ENCODE peak calls at places on chromosomes 3 and 15, in six cellular contexts. One of them, this sample, is unnamed. For H3K4me1, the result is how much of the 10 kb centered on the place peaks cover.

GRCh38 chr3:40366203-40367162 is 20.5 kb upstream of the ENTPD3 start:
- DNase-seq in transverse colon: no peak
- DNase-seq in PC-9: no peak
- DNase-seq in hepatocyte: no peak
- DNase-seq in left ventricle myocardium inferior: no peak
- DNase-seq in cardiac muscle cell: no peak
- DNase-seq in this sample: no peak

GRCh38 chr3:170522171-170522570 is 63.7 kb downstream of the SLC7A14 start:
- DNase-seq in transverse colon: no peak
- DNase-seq in PC-9: no peak
- DNase-seq in hepatocyte: no peak
- DNase-seq in left ventricle myocardium inferior: no peak
- DNase-seq in cardiac muscle cell: no peak
- DNase-seq in this sample: no peak

GRCh38 chr3:65107174-65107573 is 419.4 kb upstream of the ADAMTS9 start:
- DNase-seq in transverse colon: no peak
- DNase-seq in PC-9: no peak
- DNase-seq in hepatocyte: peak
- DNase-seq in left ventricle myocardium inferior: no peak
- DNase-seq in cardiac muscle cell: no peak
- DNase-seq in this sample: no peak

GRCh38 chr3:53044371-53045106 is 1.3 kb downstream of the SFMBT1 start:
- DNase-seq in transverse colon: peak
- DNase-seq in PC-9: no peak
- DNase-seq in hepatocyte: peak
- DNase-seq in left ventricle myocardium inferior: no peak
- DNase-seq in cardiac muscle cell: no peak
- DNase-seq in this sample: no peak

GRCh38 chr15:83559310-83559966 is 94.5 kb upstream of the ADAMTSL3 start:
- DNase-seq in transverse colon: peak
- DNase-seq in PC-9: peak
- DNase-seq in hepatocyte: peak
- DNase-seq in left ventricle myocardium inferior: no peak
- DNase-seq in cardiac muscle cell: peak
- DNase-seq in this sample: peak

GRCh38 chr15:68650901-68651709 is 72.3 kb downstream of the CORO2B start:
- DNase-seq in transverse colon: peak
- DNase-seq in PC-9: no peak
- DNase-seq in hepatocyte: peak
- DNase-seq in left ventricle myocardium inferior: no peak
- DNase-seq in cardiac muscle cell: peak
- DNase-seq in this sample: no peak

GRCh38 chr3:164080208-164080607 is 998.1 kb downstream of the SI start:
- DNase-seq in transverse colon: no peak
- DNase-seq in PC-9: no peak
- DNase-seq in hepatocyte: no peak
- DNase-seq in left ventricle myocardium inferior: no peak
- DNase-seq in cardiac muscle cell: no peak
- DNase-seq in this sample: no peak

GRCh38 chr15:93035953-93036810 is 52.8 kb downstream of the RGMA start:
- DNase-seq in transverse colon: no peak
- DNase-seq in PC-9: no peak
- DNase-seq in hepatocyte: peak
- DNase-seq in left ventricle myocardium inferior: no peak
- DNase-seq in cardiac muscle cell: peak
- DNase-seq in this sample: no peak

GRCh38 chr15:27850050-27850449 is 249.1 kb downstream of the OCA2 start:
- DNase-seq in transverse colon: no peak
- DNase-seq in PC-9: no peak
- DNase-seq in hepatocyte: no peak
- DNase-seq in left ventricle myocardium inferior: no peak
- DNase-seq in cardiac muscle cell: no peak
- DNase-seq in this sample: peak

GRCh38 chr3:177126015-177126773 is 71.1 kb downstream of the TBL1XR1 start:
- DNase-seq in transverse colon: no peak
- DNase-seq in PC-9: no peak
- DNase-seq in hepatocyte: no peak
- DNase-seq in left ventricle myocardium inferior: no peak
- DNase-seq in cardiac muscle cell: no peak
- DNase-seq in this sample: no peak

GRCh38 chr3:48661501-48662139 is 1.1 kb downstream of the CELSR3 start:
- DNase-seq in transverse colon: peak
- DNase-seq in PC-9: no peak
- DNase-seq in hepatocyte: peak
- DNase-seq in left ventricle myocardium inferior: peak
- DNase-seq in cardiac muscle cell: peak
- DNase-seq in this sample: peak

GRCh38 chr3:56339671-56340070 is 128.6 kb downstream of the ERC2 start:
- DNase-seq in transverse colon: no peak
- DNase-seq in PC-9: no peak
- DNase-seq in hepatocyte: no peak
- DNase-seq in left ventricle myocardium inferior: no peak
- DNase-seq in cardiac muscle cell: peak
- DNase-seq in this sample: no peak

GRCh38 chr3:185827595-185828344 is 2.9 kb upstream of the IGF2BP2 start:
- DNase-seq in transverse colon: no peak
- DNase-seq in PC-9: no peak
- DNase-seq in hepatocyte: no peak
- DNase-seq in left ventricle myocardium inferior: no peak
- DNase-seq in cardiac muscle cell: no peak
- DNase-seq in this sample: no peak

GRCh38 chr3:185825639-185826481 is 1.0 kb upstream of the IGF2BP2 start:
- DNase-seq in transverse colon: peak
- DNase-seq in PC-9: peak
- DNase-seq in hepatocyte: peak
- DNase-seq in left ventricle myocardium inferior: peak
- DNase-seq in cardiac muscle cell: peak
- DNase-seq in this sample: peak

GRCh38 chr3:185831195-185831594 is 6.4 kb upstream of the IGF2BP2 start:
- DNase-seq in transverse colon: no peak
- DNase-seq in PC-9: no peak
- DNase-seq in hepatocyte: no peak
- DNase-seq in left ventricle myocardium inferior: no peak
- DNase-seq in cardiac muscle cell: no peak
- DNase-seq in this sample: no peak

GRCh38 chr3:185830018-185830797 is 5.4 kb upstream of the IGF2BP2 start:
- DNase-seq in transverse colon: no peak
- DNase-seq in PC-9: no peak
- DNase-seq in hepatocyte: no peak
- DNase-seq in left ventricle myocardium inferior: no peak
- DNase-seq in cardiac muscle cell: no peak
- DNase-seq in this sample: no peak

GRCh38 chr3:185828755-185829154 is 3.9 kb upstream of the IGF2BP2 start:
- DNase-seq in transverse colon: no peak
- DNase-seq in PC-9: no peak
- DNase-seq in hepatocyte: no peak
- DNase-seq in left ventricle myocardium inferior: no peak
- DNase-seq in cardiac muscle cell: no peak
- DNase-seq in this sample: no peak
- H3K4me1 ChIP-seq in transverse colon: under half
- H3K4me1 ChIP-seq in PC-9: under half
- H3K4me1 ChIP-seq in hepatocyte: under half
- H3K4me1 ChIP-seq in left ventricle myocardium inferior: under half
- H3K4me1 ChIP-seq in cardiac muscle cell: under half
- H3K4me1 ChIP-seq in this sample: under half

DNA sequence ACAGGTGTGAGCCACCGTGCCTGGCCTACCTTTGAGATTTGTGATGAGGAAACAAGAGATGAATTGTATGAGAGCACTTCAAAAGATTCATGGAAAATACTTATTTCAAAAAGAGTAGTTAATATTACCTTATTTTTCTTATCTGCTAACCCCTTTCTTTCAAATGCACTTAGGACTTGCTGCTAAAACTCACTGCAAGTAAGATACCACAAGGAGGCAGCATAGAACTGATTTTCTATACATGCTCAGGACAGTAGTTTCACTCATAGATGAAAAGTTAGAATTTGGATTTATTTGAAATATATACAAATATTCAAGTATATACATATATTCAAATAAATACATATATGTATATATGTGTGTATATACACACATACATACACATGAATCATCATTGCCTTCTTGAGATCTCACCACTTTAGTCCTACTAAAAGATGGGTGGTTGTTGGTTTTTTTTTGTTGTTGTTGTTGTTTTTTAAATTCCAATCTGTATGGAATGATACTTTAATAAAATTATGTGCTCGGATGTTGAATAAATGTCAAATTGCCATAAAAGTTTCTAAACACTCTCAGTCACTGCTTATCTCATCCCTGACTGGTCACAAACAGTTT is 2.4 kb downstream of the CCNDBP1 start:
- DNase-seq in transverse colon: no peak
- DNase-seq in PC-9: peak
- DNase-seq in hepatocyte: peak
- DNase-seq in left ventricle myocardium inferior: no peak
- DNase-seq in cardiac muscle cell: peak
- DNase-seq in this sample: no peak
- TF ChIP-seq CTCF in transverse colon: peak
- TF ChIP-seq CTCF in PC-9: peak
- TF ChIP-seq CTCF in hepatocyte: peak
- TF ChIP-seq CTCF in left ventricle myocardium inferior: peak
- TF ChIP-seq CTCF in cardiac muscle cell: peak
- TF ChIP-seq CTCF in this sample: peak

DNA sequence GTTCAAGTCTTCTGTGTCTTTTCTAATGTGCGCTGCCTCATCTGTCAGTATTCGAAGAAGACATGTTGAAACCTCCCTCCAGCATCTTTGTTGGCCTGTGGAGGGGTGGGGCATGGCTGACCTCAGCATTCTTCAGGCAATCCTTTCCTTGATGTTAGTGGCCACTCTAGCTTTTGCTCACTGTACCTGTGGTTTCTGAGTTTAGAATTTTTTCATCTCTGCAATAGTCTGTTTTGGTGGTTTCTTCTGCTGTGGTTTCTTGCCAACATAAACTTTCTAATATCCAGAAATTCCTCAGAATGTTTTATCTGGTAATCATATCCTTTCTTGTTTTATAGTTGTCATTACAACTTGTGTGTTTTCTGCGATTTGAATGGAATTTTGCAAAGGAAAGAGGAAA is 251.3 kb upstream of the NR2E3 start:
- DNase-seq in transverse colon: no peak
- DNase-seq in PC-9: no peak
- DNase-seq in hepatocyte: no peak
- DNase-seq in left ventricle myocardium inferior: no peak
- DNase-seq in cardiac muscle cell: no peak
- DNase-seq in this sample: no peak
- H3K4me1 ChIP-seq in transverse colon: under half
- H3K4me1 ChIP-seq in PC-9: under half
- H3K4me1 ChIP-seq in hepatocyte: under half
- H3K4me1 ChIP-seq in left ventricle myocardium inferior: under half
- H3K4me1 ChIP-seq in cardiac muscle cell: under half
- H3K4me1 ChIP-seq in this sample: under half

GRCh38 chr3:37103103-37103815 is 71.1 kb downstream of the LRRFIP2 start:
- DNase-seq in transverse colon: no peak
- DNase-seq in PC-9: no peak
- DNase-seq in hepatocyte: no peak
- DNase-seq in left ventricle myocardium inferior: no peak
- DNase-seq in cardiac muscle cell: no peak
- DNase-seq in this sample: no peak
- TF ChIP-seq CTCF in transverse colon: no peak
- TF ChIP-seq CTCF in PC-9: no peak
- TF ChIP-seq CTCF in hepatocyte: no peak
- TF ChIP-seq CTCF in left ventricle myocardium inferior: no peak
- TF ChIP-seq CTCF in cardiac muscle cell: no peak
- TF ChIP-seq CTCF in this sample: no peak

DNA sequence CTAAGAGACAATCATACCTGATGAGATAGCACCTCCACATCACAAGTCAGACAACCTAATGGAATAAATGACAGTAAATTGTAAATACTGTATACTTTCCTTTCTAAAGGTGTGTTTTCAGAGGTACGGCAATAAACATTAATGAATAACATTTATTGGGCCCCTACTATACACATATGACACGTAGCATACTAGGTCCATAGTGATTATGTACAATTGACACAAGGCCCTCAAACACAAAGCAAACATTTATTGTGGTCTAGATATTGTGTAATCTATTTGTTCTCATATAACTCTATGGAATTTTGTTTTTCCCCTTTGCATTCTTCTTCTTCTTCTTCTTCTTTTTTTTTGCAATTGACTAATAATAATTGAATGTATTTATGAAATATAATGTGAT is 429.8 kb downstream of the FOXP1 start:
- DNase-seq in transverse colon: no peak
- DNase-seq in PC-9: no peak
- DNase-seq in hepatocyte: peak
- DNase-seq in left ventricle myocardium inferior: no peak
- DNase-seq in cardiac muscle cell: no peak
- DNase-seq in this sample: no peak
- H3K4me1 ChIP-seq in transverse colon: under half
- H3K4me1 ChIP-seq in PC-9: under half
- H3K4me1 ChIP-seq in hepatocyte: under half
- H3K4me1 ChIP-seq in left ventricle myocardium inferior: under half
- H3K4me1 ChIP-seq in cardiac muscle cell: under half
- H3K4me1 ChIP-seq in this sample: under half

GRCh38 chr15:91021516-91022074 is 799 bp downstream of the VPS33B start:
- DNase-seq in transverse colon: no peak
- DNase-seq in PC-9: no peak
- DNase-seq in hepatocyte: no peak
- DNase-seq in left ventricle myocardium inferior: no peak
- DNase-seq in cardiac muscle cell: no peak
- DNase-seq in this sample: no peak

GRCh38 chr15:91018178-91018577 is 4.2 kb downstream of the VPS33B start:
- DNase-seq in transverse colon: no peak
- DNase-seq in PC-9: no peak
- DNase-seq in hepatocyte: no peak
- DNase-seq in left ventricle myocardium inferior: no peak
- DNase-seq in cardiac muscle cell: no peak
- DNase-seq in this sample: no peak

GRCh38 chr15:91022832-91023129 is 387 bp upstream of the VPS33B start:
- DNase-seq in transverse colon: no peak
- DNase-seq in PC-9: no peak
- DNase-seq in hepatocyte: no peak
- DNase-seq in left ventricle myocardium inferior: no peak
- DNase-seq in cardiac muscle cell: no peak
- DNase-seq in this sample: no peak

GRCh38 chr15:91023720-91024119 is 1.3 kb upstream of the VPS33B start:
- DNase-seq in transverse colon: no peak
- DNase-seq in PC-9: no peak
- DNase-seq in hepatocyte: no peak
- DNase-seq in left ventricle myocardium inferior: no peak
- DNase-seq in cardiac muscle cell: no peak
- DNase-seq in this sample: no peak

GRCh38 chr15:91022075-91022831 is at the start of gene VPS33B:
- DNase-seq in transverse colon: peak
- DNase-seq in PC-9: peak
- DNase-seq in hepatocyte: peak
- DNase-seq in left ventricle myocardium inferior: peak
- DNase-seq in cardiac muscle cell: peak
- DNase-seq in this sample: peak
- TF ChIP-seq CTCF in transverse colon: no peak
- TF ChIP-seq CTCF in PC-9: no peak
- TF ChIP-seq CTCF in hepatocyte: no peak
- TF ChIP-seq CTCF in left ventricle myocardium inferior: no peak
- TF ChIP-seq CTCF in cardiac muscle cell: no peak
- TF ChIP-seq CTCF in this sample: no peak

DNA sequence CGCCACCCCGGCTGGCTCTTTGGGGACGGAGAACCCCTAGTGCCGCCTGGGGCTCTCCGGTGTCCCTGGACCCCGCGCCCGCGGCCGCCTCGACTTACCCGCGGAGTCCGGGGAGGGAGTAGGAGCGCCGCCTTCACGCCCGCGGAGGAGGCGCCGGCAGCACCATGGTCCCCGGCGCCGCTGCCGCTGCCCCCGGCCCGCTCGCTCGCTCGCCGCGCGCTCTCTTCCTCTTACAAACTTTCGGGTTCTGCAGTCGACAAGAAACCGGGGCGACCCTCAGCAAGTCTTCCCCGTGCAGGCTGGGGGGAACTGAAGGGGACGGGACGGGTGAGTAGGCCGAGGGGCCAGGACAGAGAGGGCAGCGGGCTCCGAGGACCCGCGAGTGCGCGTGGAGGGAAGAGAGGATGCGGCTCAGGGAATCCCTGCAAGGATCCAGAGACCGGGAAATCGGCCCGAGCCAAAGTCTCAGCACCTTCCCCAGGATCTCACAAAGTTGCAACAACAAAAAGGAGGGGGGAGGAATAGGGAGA is 2.0 kb downstream of the FOXP1 start:
- DNase-seq in transverse colon: peak
- DNase-seq in PC-9: no peak
- DNase-seq in hepatocyte: peak
- DNase-seq in left ventricle myocardium inferior: peak
- DNase-seq in cardiac muscle cell: peak
- DNase-seq in this sample: peak
- H3K4me1 ChIP-seq in transverse colon: under half
- H3K4me1 ChIP-seq in PC-9: under half
- H3K4me1 ChIP-seq in hepatocyte: under half
- H3K4me1 ChIP-seq in left ventricle myocardium inferior: half or more
- H3K4me1 ChIP-seq in cardiac muscle cell: under half
- H3K4me1 ChIP-seq in this sample: under half